ENCODE peak calls at places on chromosomes 11 and 22, in four cellular contexts. V is HEK293T, F is GM03348, L is fibroblast of mammary gland. B is an unnamed sample.

GRCh38 chr11:122756417-122756816 is 81.9 kb upstream of the CRTAM start:
- DNase-seq in F (no peak), V (no peak), L (no peak), B (no peak)

GRCh38 chr11:11620251-11620965 is 1.4 kb downstream of the GALNT18 start:
- DNase-seq in L (peak; percentile 24), V (peak; percentile 48), F (peak; percentile 24), B (peak; percentile 44)

GRCh38 chr11:78414321-78415051 is 3.1 kb downstream of the GAB2 start:
- DNase-seq in V (peak; percentile 17), L (peak; percentile 49), F (peak; percentile 58), B (peak; percentile 31)

GRCh38 chr22:35384567-35384966 is 3.7 kb downstream of the HMOX1 start:
- DNase-seq in V (no peak), L (no peak), F (no peak), B (peak; percentile 4)

GRCh38 chr11:5369793-5370192 is 13.8 kb upstream of the OR51M1 start:
- DNase-seq in L (peak; percentile 57), F (peak; percentile 36), V (no peak), B (peak; percentile 24)

GRCh38 chr11:1988667-1989317 is 8.8 kb downstream of the H19 start:
- DNase-seq in F (no peak), V (no peak), L (no peak), B (no peak)

GRCh38 chr11:19429108-19429760 is 188.5 kb upstream of the E2F8 start:
- DNase-seq in V (no peak), F (no peak), L (no peak), B (no peak)

GRCh38 chr11:63530021-63530420 is 6.6 kb upstream of the PLAAT4 start:
- DNase-seq in V (no peak), F (no peak), L (no peak), B (no peak)

GRCh38 chr22:29621761-29622526 is 18.5 kb downstream of the NF2 start:
- DNase-seq in F (peak; percentile 74), V (no peak), L (peak; percentile 93), B (peak; percentile 71)

GRCh38 chr11:6992026-6992425 is 28.1 kb downstream of the ZNF214 start:
- DNase-seq in V (no peak), L (peak; percentile 23), F (peak; percentile 38), B (peak; percentile 42)

GRCh38 chr11:576791-577610 is 731 bp downstream of the PHRF1 start:
- DNase-seq in F (peak; percentile 35), L (no peak), V (no peak), B (peak; percentile 40)

GRCh38 chr11:116603783-116604323 is 168.9 kb downstream of the BUD13 start:
- DNase-seq in F (no peak), L (no peak), V (no peak), B (no peak)

GRCh38 chr22:36839356-36840073 is 21.3 kb upstream of the NCF4 start:
- DNase-seq in V (no peak), L (peak; percentile 67), F (no peak), B (no peak)

GRCh38 chr11:111871693-111872161 is 346 bp upstream of the ALG9 start:
- DNase-seq in L (no peak), V (no peak), F (peak; percentile 18), B (peak; percentile 15)

GRCh38 chr11:27158763-27159679 is 118.4 kb downstream of the BBOX1 start:
- DNase-seq in F (peak; percentile 89), V (peak; percentile 77), L (peak; percentile 87), B (peak; percentile 88)

GRCh38 chr11:60872952-60873524 is 5.7 kb downstream of the ZP1 start:
- DNase-seq in F (no peak), V (no peak), L (peak; percentile 95), B (peak; percentile 80)

GRCh38 chr11:47387944-47388696 is 9.8 kb upstream of the SPI1 start:
- DNase-seq in L (no peak), F (no peak), V (no peak), B (no peak)

GRCh38 chr11:76885390-76886097 is 24.8 kb downstream of the ACER3 start:
- DNase-seq in V (no peak), F (no peak), L (peak; percentile 60), B (no peak)

GRCh38 chr11:133082851-133083488 is 449.3 kb downstream of the OPCML start:
- DNase-seq in F (peak; percentile 96), L (peak; percentile 21), V (peak; percentile 88), B (peak; percentile 96)

GRCh38 chr11:117827521-117828511 is 3.3 kb upstream of the FXYD2 start:
- DNase-seq in F (no peak), L (no peak), V (no peak), B (no peak)

GRCh38 chr11:16293204-16293681 is 63.1 kb downstream of the SOX6 start:
- DNase-seq in V (no peak), F (no peak), L (no peak), B (no peak)